ENCODE peak calls at places on chromosomes 16 and 17, in four cellular contexts. N is stimulated activated CD8-positive, alpha-beta memory T cell treated with anti-CD3 and anti-CD28 coated beads, Interleukin-4, amount 100 ng/mL, for 24 hours; T is aorta; P is nephron progenitor cell. K is an unnamed sample.

GRCh38 chr16:68094614-68094934 is 9.4 kb downstream of the NFATC3 start:
- DNase-seq in T (no peak), N (no peak), P (no peak), K (no peak)

GRCh38 chr16:2095315-2095853 is 40.3 kb downstream of the PKD1 start:
- DNase-seq in T (no peak), N (no peak), P (no peak), K (no peak)

GRCh38 chr17:50274142-50274944 is at the start of gene TMEM92:
- DNase-seq in P (peak; percentile 83), N (no peak), T (no peak), K (peak; percentile 89)

GRCh38 chr17:7557825-7558543 is 566 bp upstream of the TNFSF13 start:
- DNase-seq in P (peak; percentile 47), N (no peak), T (peak; percentile 89), K (peak; percentile 93)

GRCh38 chr16:80973991-80974390 is 32.7 kb downstream of the CMC2 start:
- DNase-seq in T (no peak), P (no peak), N (no peak), K (no peak)

GRCh38 chr17:32610943-32611342 is 124.2 kb downstream of the CDK5R1 start:
- DNase-seq in N (no peak), P (no peak), T (no peak), K (no peak)

GRCh38 chr17:57902800-57903759 is 52.1 kb downstream of the CUEDC1 start:
- DNase-seq in T (peak; percentile 95), P (no peak), N (no peak), K (peak; percentile 72)

GRCh38 chr17:9937901-9938300 is 32.8 kb upstream of the RCVRN start:
- DNase-seq in N (no peak), P (no peak), T (no peak), K (no peak)

GRCh38 chr17:40372031-40372430 is 7.5 kb upstream of the GJD3 start:
- DNase-seq in N (no peak), T (no peak), P (no peak), K (no peak)

GRCh38 chr16:85490971-85491771 is 122.0 kb upstream of the GSE1 start:
- DNase-seq in T (no peak), P (peak; percentile 55), N (peak; percentile 24), K (peak; percentile 37)

GRCh38 chr17:38325221-38325851 is 18.4 kb downstream of the GPR179 start:
- DNase-seq in T (no peak), N (no peak), P (no peak), K (no peak)

GRCh38 chr17:32720671-32721070 is 156.3 kb downstream of the MYO1D start:
- DNase-seq in N (no peak), P (no peak), T (no peak), K (no peak)

GRCh38 chr17:80852476-80853015 is 139.1 kb upstream of the CHMP6 start:
- DNase-seq in P (no peak), N (no peak), T (no peak), K (no peak)

GRCh38 chr16:80694950-80695471 is 109.4 kb downstream of the CDYL2 start:
- DNase-seq in T (no peak), P (no peak), N (no peak), K (no peak)

GRCh38 chr16:23378921-23379320 is 74.1 kb downstream of the COG7 start:
- DNase-seq in P (no peak), T (no peak), N (no peak), K (no peak)

GRCh38 chr17:15233971-15234370 is 31.2 kb downstream of the PMP22 start:
- DNase-seq in P (no peak), T (no peak), N (no peak), K (no peak)

GRCh38 chr17:2975469-2975958 is 87.9 kb downstream of the OR1D5 start:
- DNase-seq in N (no peak), P (no peak), T (no peak), K (no peak)

GRCh38 chr16:57316390-57317017 is 32.0 kb upstream of the PLLP start:
- DNase-seq in P (no peak), T (peak; percentile 81), N (no peak), K (no peak)

GRCh38 chr16:26856271-26856670 is 210.5 kb upstream of the C16orf82 start:
- DNase-seq in T (no peak), P (no peak), N (no peak), K (no peak)

GRCh38 chr16:55567382-55567781 is 898 bp downstream of the CAPNS2 start:
- DNase-seq in P (no peak), T (no peak), N (no peak), K (no peak)

GRCh38 chr16:3920206-3920605 is 39.7 kb upstream of the CREBBP start:
- DNase-seq in T (no peak), N (no peak), P (no peak), K (no peak)

GRCh38 chr17:40475234-40476210 is 25.9 kb downstream of the TNS4 start:
- DNase-seq in N (no peak), T (no peak), P (peak; percentile 29), K (no peak)

GRCh38 chr17:42001729-42002128 is 15.5 kb downstream of the DNAJC7 start:
- DNase-seq in T (no peak), P (no peak), N (no peak), K (no peak)

GRCh38 chr16:81645925-81646324 is 133.2 kb upstream of the PLCG2 start:
- DNase-seq in P (no peak), T (no peak), N (no peak), K (no peak)

GRCh38 chr17:1724351-1724868 is at the start of gene WDR81:
- DNase-seq in P (peak; percentile 89), N (peak; percentile 85), T (peak; percentile 97), K (peak; percentile 97)

GRCh38 chr16:15572329-15573001 is 70.5 kb downstream of the MARF1 start:
- DNase-seq in N (no peak), T (no peak), P (no peak), K (no peak)

GRCh38 chr17:42895185-42895555 is 5.4 kb upstream of the G6PC1 start:
- DNase-seq in T (peak; percentile 88), N (no peak), P (no peak), K (no peak)

GRCh38 chr16:49466881-49467280 is 93.3 kb downstream of the C16orf78 start:
- DNase-seq in N (no peak), T (no peak), P (no peak), K (no peak)

GRCh38 chr17:5786510-5786875 is 202.2 kb upstream of the NLRP1 start:
- DNase-seq in N (no peak), T (no peak), P (no peak), K (no peak)

GRCh38 chr17:68596411-68596945 is 4.7 kb downstream of the FAM20A start:
- DNase-seq in N (no peak), P (no peak), T (no peak), K (no peak)

GRCh38 chr16:1056196-1056595 is 16.4 kb upstream of the SSTR5 start:
- DNase-seq in N (no peak), P (no peak), T (no peak), K (no peak)

GRCh38 chr16:85112364-85112763 is at the start of gene CIBAR2:
- DNase-seq in P (peak; percentile 57), T (no peak), N (no peak), K (peak; percentile 84)

GRCh38 chr17:78357177-78357586 is 2.7 kb downstream of the SOCS3 start:
- DNase-seq in T (peak; percentile 84), P (peak; percentile 23), N (no peak), K (peak; percentile 70)

K was measured in upper lobe of left lung.